ENCODE peak calls at places on chromosomes 7 and 10, in five cellular contexts. U is dorsolateral prefrontal cortex, A is H7, Z is AG04450, H is GM23248. C is an unnamed sample.

GRCh38 chr7:129368389-129368986 is 65.7 kb upstream of the STRIP2 start:
- DNase-seq in U (no peak), A (no peak), Z (no peak), H (no peak), C (no peak)

GRCh38 chr7:134189559-134189958 is 62.4 kb downstream of the LRGUK start:
- DNase-seq in U (no peak), A (no peak), Z (no peak), H (no peak), C (no peak)

GRCh38 chr7:103990991-103991390 is 1.5 kb upstream of the RELN start:
- DNase-seq in U (no peak), A (no peak), Z (no peak), H (peak), C (peak)

GRCh38 chr10:128052696-128053095 is 73.5 kb downstream of the MKI67 start:
- DNase-seq in U (no peak), A (no peak), Z (no peak), H (no peak), C (peak)

GRCh38 chr7:4085937-4086691 is 596.0 kb upstream of the FOXK1 start:
- DNase-seq in U (no peak), A (no peak), Z (no peak), H (no peak), C (no peak)

GRCh38 chr10:31962826-31963597 is 34.4 kb upstream of the ARHGAP12 start:
- DNase-seq in U (no peak), A (no peak), Z (no peak), H (no peak), C (no peak)

GRCh38 chr10:133375357-133376115 is 2.4 kb upstream of the ECHS1 start:
- DNase-seq in U (no peak), A (no peak), Z (no peak), H (no peak), C (no peak)

GRCh38 chr7:111029574-111030357 is 61.2 kb upstream of the LRRN3 start:
- DNase-seq in U (no peak), A (no peak), Z (no peak), H (peak), C (no peak)

GRCh38 chr10:13990392-13990805 is 340.3 kb downstream of the FRMD4A start:
- DNase-seq in U (no peak), A (no peak), Z (no peak), H (peak), C (no peak)

GRCh38 chr10:90319188-90319914 is 538.5 kb downstream of the HTR7 start:
- DNase-seq in U (no peak), A (peak), Z (peak), H (peak), C (no peak)

GRCh38 chr7:69736411-69736810 is 138.1 kb downstream of the AUTS2 start:
- DNase-seq in U (no peak), A (no peak), Z (no peak), H (no peak), C (no peak)

GRCh38 chr10:127012769-127013152 is 107.5 kb downstream of the DOCK1 start:
- DNase-seq in U (no peak), A (no peak), Z (no peak), H (peak), C (no peak)

GRCh38 chr7:134362587-134363483 is 46.1 kb upstream of the SLC35B4 start:
- DNase-seq in U (no peak), A (no peak), Z (no peak), H (peak), C (no peak)

GRCh38 chr10:33008499-33009243 is 50.6 kb upstream of the ITGB1 start:
- DNase-seq in U (no peak), A (peak), Z (peak), H (peak), C (peak)

GRCh38 chr7:36440880-36441279 is 51.2 kb downstream of the ANLN start:
- DNase-seq in U (no peak), A (peak), Z (no peak), H (peak), C (peak)

GRCh38 chr10:91758303-91759146 is 39.7 kb upstream of the TNKS2 start:
- DNase-seq in U (no peak), A (peak), Z (peak), H (peak), C (no peak)

GRCh38 chr10:481636-482035 is 207.8 kb downstream of the DIP2C start:
- DNase-seq in U (no peak), A (no peak), Z (no peak), H (no peak), C (no peak)

GRCh38 chr10:126161691-126162090 is 226.6 kb downstream of the ADAM12 start:
- DNase-seq in U (no peak), A (no peak), Z (no peak), H (no peak), C (no peak)

GRCh38 chr7:28347462-28347861 is 64.9 kb upstream of the CREB5 start:
- DNase-seq in U (no peak), A (no peak), Z (peak), H (peak), C (peak)

GRCh38 chr7:30988346-30989005 is 24.7 kb downstream of the GHRHR start:
- DNase-seq in U (peak), A (peak), Z (no peak), H (peak), C (peak)

GRCh38 chr7:36895112-36895511 is 170.8 kb upstream of the AOAH start:
- DNase-seq in U (no peak), A (no peak), Z (no peak), H (no peak), C (no peak)

GRCh38 chr10:2925631-2926030 is 141.7 kb upstream of the PFKP start:
- DNase-seq in U (no peak), A (no peak), Z (no peak), H (no peak), C (peak)

GRCh38 chr10:118594392-118595063 is 920 bp downstream of the PRLHR start:
- DNase-seq in U (no peak), A (peak), Z (no peak), H (peak), C (peak)

GRCh38 chr7:92833766-92834605 is 2.4 kb downstream of the CDK6 start:
- DNase-seq in U (peak), A (peak), Z (no peak), H (peak), C (peak)

GRCh38 chr10:58932821-58933314 is 243.6 kb upstream of the PHYHIPL start:
- DNase-seq in U (no peak), A (no peak), Z (no peak), H (peak), C (no peak)

GRCh38 chr7:51772131-51772530 is 455.5 kb upstream of the COBL start:
- DNase-seq in U (no peak), A (no peak), Z (no peak), H (no peak), C (no peak)

GRCh38 chr10:95268438-95268837 is 22.4 kb downstream of the PDLIM1 start:
- DNase-seq in U (no peak), A (no peak), Z (no peak), H (no peak), C (no peak)

GRCh38 chr10:11178606-11179221 is 161.0 kb downstream of the CELF2 start:
- DNase-seq in U (peak), A (no peak), Z (no peak), H (no peak), C (no peak)

DNA sequence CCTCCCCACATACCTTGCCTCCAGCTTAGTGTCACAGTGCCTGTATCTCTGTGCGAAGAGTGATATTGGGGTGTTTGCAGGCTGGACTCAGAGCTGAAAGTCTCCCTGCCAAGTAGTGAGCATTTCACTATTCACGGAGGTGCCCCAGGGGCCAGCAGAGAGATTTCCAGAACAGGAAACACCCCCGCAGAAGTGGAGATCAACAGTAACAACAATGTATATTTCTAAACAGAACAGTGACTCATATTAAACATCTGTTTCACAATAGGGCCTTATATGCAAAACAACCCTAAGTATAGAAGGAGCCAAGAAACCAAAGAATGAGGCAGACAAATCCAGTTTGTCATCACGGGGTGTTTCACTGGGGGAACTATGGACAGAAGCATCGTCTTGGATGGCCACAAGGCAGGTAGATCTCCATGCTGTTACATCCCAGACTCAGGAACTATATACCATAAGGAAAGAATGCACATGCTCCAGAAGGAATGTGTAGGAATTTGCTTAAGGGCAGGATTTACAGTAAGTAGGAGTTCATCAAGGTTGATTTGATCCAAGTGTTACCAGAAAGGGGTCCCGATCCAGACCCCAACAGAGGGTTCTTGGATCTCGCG is 29.3 kb upstream of the CCL24 start:
- DNase-seq in U (no peak), A (no peak), Z (peak), H (peak), C (peak)
- H3K4me3 ChIP-seq in U (no peak), A (no peak), Z (peak), H (peak), C (peak)

GRCh38 chr7:84642611-84643010 is 448.0 kb upstream of the SEMA3A start:
- DNase-seq in U (no peak), A (no peak), Z (no peak), H (no peak), C (no peak)
- H3K4me3 ChIP-seq in U (no peak), A (no peak), Z (no peak), H (no peak), C (no peak)

GRCh38 chr7:155803418-155804376 is 8.6 kb downstream of the SHH start:
- DNase-seq in U (peak), A (peak), Z (no peak), H (peak), C (peak)

GRCh38 chr7:155802291-155802690 is 10.0 kb downstream of the SHH start:
- DNase-seq in U (no peak), A (no peak), Z (no peak), H (no peak), C (no peak)

GRCh38 chr7:155804431-155804831 is 7.8 kb downstream of the SHH start:
- DNase-seq in U (no peak), A (peak), Z (no peak), H (no peak), C (no peak)

GRCh38 chr7:155800741-155801267 is 11.5 kb downstream of the SHH start:
- DNase-seq in U (no peak), A (no peak), Z (no peak), H (no peak), C (no peak)

DNA sequence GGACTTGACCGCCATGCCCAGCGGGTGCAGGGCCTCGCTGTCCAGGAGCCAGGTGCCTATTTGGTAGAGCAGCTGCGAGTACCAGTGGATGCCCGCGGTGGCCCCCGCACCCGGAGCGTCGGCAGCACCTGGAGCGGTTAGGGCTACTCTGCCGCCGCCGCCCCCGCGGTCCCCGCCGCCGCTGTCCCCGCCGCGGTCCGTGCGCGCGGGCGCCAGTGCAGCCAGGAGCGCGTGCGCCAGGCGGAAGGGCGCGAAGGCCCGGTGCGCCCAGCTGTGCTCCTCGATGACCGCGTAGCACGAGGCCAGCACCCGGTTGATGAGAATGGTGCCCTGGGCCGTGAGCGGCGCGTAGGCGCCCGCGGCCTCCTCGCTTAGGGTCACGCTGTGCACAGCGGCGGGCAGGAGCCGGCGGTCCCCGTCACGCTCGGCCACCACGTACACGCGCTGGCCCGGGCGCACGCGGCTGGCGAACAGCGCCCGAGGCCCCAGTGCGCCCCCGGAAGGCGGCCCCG is 9.3 kb downstream of the SHH start:
- DNase-seq in U (no peak), A (peak), Z (no peak), H (no peak), C (no peak)
- H3K4me3 ChIP-seq in U (no peak), A (peak), Z (no peak), H (peak), C (no peak)

GRCh38 chr7:73823257-73823656 is 7.5 kb upstream of the CLDN4 start:
- DNase-seq in U (no peak), A (no peak), Z (no peak), H (no peak), C (peak)
- H3K4me3 ChIP-seq in U (no peak), A (no peak), Z (no peak), H (peak), C (peak)

C was measured in osteoblast.